ENCODE peak calls at places on chromosomes 4 and X, in four cellular contexts. H is AML-193; Q is activated naive CD4-positive, alpha-beta T cell treated with anti-CD3 and anti-CD28 coated beads for 36 hours; E is stimulated activated CD8-positive, alpha-beta memory T cell treated with anti-CD3 and anti-CD28 coated beads, Interleukin-7, amount 100 ng/mL, for 24 hours. F is an unnamed sample.

GRCh38 chr4:78288327-78288726 is 231.2 kb downstream of the FRAS1 start:
- DNase-seq in H (no peak), Q (no peak), E (no peak), F (no peak)

GRCh38 chr4:82898322-82899243 is 2.0 kb upstream of the THAP9 start:
- DNase-seq in H (peak), Q (peak), E (no peak), F (no peak)

GRCh38 chr4:110505440-110505839 is 29.5 kb downstream of the ENPEP start:
- DNase-seq in H (no peak), Q (no peak), E (no peak), F (no peak)

GRCh38 chr4:139207873-139208403 is 30.9 kb upstream of the ELF2 start:
- DNase-seq in H (no peak), Q (no peak), E (no peak), F (no peak)

GRCh38 chr4:88275516-88275915 is 8.8 kb downstream of the PPM1K start:
- DNase-seq in H (peak), Q (no peak), E (no peak), F (no peak)

GRCh38 chr4:173403051-173403450 is 4.1 kb upstream of the SCRG1 start:
- DNase-seq in H (no peak), Q (no peak), E (no peak), F (no peak)

GRCh38 chr4:168496834-168497233 is at the start of gene PALLD:
- DNase-seq in H (peak), Q (no peak), E (no peak), F (no peak)

GRCh38 chr4:127632420-127633403 is at the start of gene INTU:
- DNase-seq in H (no peak), Q (peak), E (peak), F (peak)

GRCh38 chrX:19904778-19905367 is 17.5 kb upstream of the SH3KBP1 start:
- DNase-seq in H (peak), Q (peak), E (no peak), F (no peak)

GRCh38 chr4:185142911-185143595 is at the start of gene SLC25A4:
- DNase-seq in H (no peak), Q (peak), E (peak), F (peak)

GRCh38 chrX:43809463-43809862 is 72.8 kb downstream of the MAOB start:
- DNase-seq in H (no peak), Q (no peak), E (no peak), F (no peak)

GRCh38 chr4:76306882-76307669 is 543 bp downstream of the STBD1 start:
- DNase-seq in H (peak), Q (peak), E (no peak), F (no peak)